ENCODE peak calls at places on chromosomes 3 and 15, in four cellular contexts. Z, O, R and A are unnamed samples.
A peak's percentile ranks its signal among the peaks of the same experiment; 100 is the strongest.

GRCh38 chr15:71629761-71630499 is 180.4 kb upstream of the NR2E3 start:
- DNase-seq in Z (no peak), O (no peak), R (no peak), A (no peak)

GRCh38 chr15:41024141-41024540 is 70.9 kb downstream of the CHAC1 start:
- DNase-seq in Z (no peak), O (no peak), R (no peak), A (no peak)

GRCh38 chr3:171614318-171614967 is 154.2 kb upstream of the TNIK start:
- DNase-seq in Z (no peak), O (no peak), R (no peak), A (no peak)

GRCh38 chr15:47744973-47745372 is 27.7 kb downstream of the SEMA6D start:
- DNase-seq in Z (no peak), O (no peak), R (no peak), A (no peak)

GRCh38 chr15:42890161-42890913 is 30.2 kb downstream of the TTBK2 start:
- DNase-seq in Z (no peak), O (no peak), R (no peak), A (no peak)

GRCh38 chr3:13263770-13264467 is 156.2 kb downstream of the NUP210 start:
- DNase-seq in Z (no peak), O (no peak), R (no peak), A (no peak)

GRCh38 chr3:66822059-66823009 is 175.8 kb upstream of the KBTBD8 start:
- DNase-seq in Z (peak; percentile 38), O (peak; percentile 67), R (peak; percentile 74), A (peak; percentile 52)

GRCh38 chr3:49903451-49904424 is at the start of gene MST1R:
- DNase-seq in Z (peak; percentile 35), O (peak; percentile 83), R (peak; percentile 90), A (peak; percentile 78)

GRCh38 chr3:123816673-123817207 is 67.4 kb downstream of the MYLK start:
- DNase-seq in Z (no peak), O (no peak), R (no peak), A (no peak)

GRCh38 chr3:49700453-49701128 is 11.2 kb downstream of the RNF123 start:
- DNase-seq in Z (no peak), O (no peak), R (no peak), A (no peak)

GRCh38 chr15:100207053-100207452 is 134.7 kb downstream of the ADAMTS17 start:
- DNase-seq in Z (no peak), O (no peak), R (no peak), A (no peak)

GRCh38 chr3:40741729-40742128 is 217.0 kb downstream of the ZNF621 start:
- DNase-seq in Z (no peak), O (no peak), R (no peak), A (no peak)

GRCh38 chr3:19146685-19147650 is 1.3 kb upstream of the KCNH8 start:
- DNase-seq in Z (peak; percentile 9), O (peak; percentile 68), R (peak; percentile 59), A (peak; percentile 53)

GRCh38 chr3:151203053-151203420 is at the start of gene GPR171:
- DNase-seq in Z (peak; percentile 23), O (peak; percentile 65), R (peak; percentile 83), A (peak; percentile 56)

GRCh38 chr3:13240928-13241618 is 167.8 kb upstream of the IQSEC1 start:
- DNase-seq in Z (no peak), O (no peak), R (no peak), A (no peak)

GRCh38 chr3:171967932-171968678 is 71.3 kb upstream of the FNDC3B start:
- DNase-seq in Z (no peak), O (no peak), R (no peak), A (no peak)

GRCh38 chr3:123089611-123090301 is 22.9 kb downstream of the PDIA5 start:
- DNase-seq in Z (no peak), O (no peak), R (no peak), A (no peak)

GRCh38 chr15:87711011-87711410 is 545.5 kb downstream of the NTRK3 start:
- DNase-seq in Z (no peak), O (no peak), R (no peak), A (no peak)

GRCh38 chr3:4573153-4573552 is 80.0 kb downstream of the ITPR1 start:
- DNase-seq in Z (no peak), O (no peak), R (no peak), A (no peak)

GRCh38 chr3:142997330-142997729 is 4.0 kb upstream of the U2SURP start:
- DNase-seq in Z (no peak), O (no peak), R (no peak), A (no peak)

GRCh38 chr15:80984856-80985255 is 4.8 kb downstream of the MESD start:
- DNase-seq in Z (no peak), O (no peak), R (no peak), A (no peak)

GRCh38 chr3:170997966-170998913 is 28.3 kb downstream of the SLC2A2 start:
- DNase-seq in Z (no peak), O (no peak), R (no peak), A (no peak)

GRCh38 chr3:88986834-88987233 is 120.6 kb upstream of the EPHA3 start:
- DNase-seq in Z (no peak), O (no peak), R (no peak), A (no peak)

GRCh38 chr15:37099321-37100108 is 834 bp downstream of the MEIS2 start:
- DNase-seq in Z (no peak), O (no peak), R (no peak), A (no peak)